ENCODE peak calls at places on chromosomes 5 and 9, in ten cellular contexts. A is neural crest cell, H is activated T-cell treated with anti-CD3 and anti-CD28 coated beads for 1 hour, K is AG04449, B is kidney glomerular epithelial cell, S is left ventricle myocardium inferior, L is nucleus accumbens, Q is DMS79, Y is NCI-H82, I is stomach. F is an unnamed sample.

GRCh38 chr5:172105811-172106210 is 82.2 kb downstream of the STK10 start:
- DNase-seq in A (no peak), H (no peak), K (no peak), B (no peak), S (no peak), L (no peak), Q (no peak), Y (no peak), I (no peak), F (no peak)

GRCh38 chr5:119470105-119470763 is 17.9 kb downstream of the HSD17B4 start:
- DNase-seq in A (no peak), H (no peak), K (no peak), B (no peak), S (no peak), L (no peak), Q (no peak), Y (no peak), I (no peak), F (no peak)

GRCh38 chr5:134510970-134511795 is 14.3 kb upstream of the JADE2 start:
- DNase-seq in A (no peak), H (no peak), K (no peak), B (peak; percentile 91), S (no peak), L (no peak), Q (no peak), Y (no peak), I (no peak), F (peak; percentile 37)

GRCh38 chr9:92877531-92878430 is at the start of gene ZNF484:
- DNase-seq in A (peak; percentile 88), H (peak; percentile 97), K (peak; percentile 80), B (peak; percentile 98), S (peak; percentile 96), L (peak; percentile 90), Q (peak; percentile 88), Y (peak; percentile 99), I (peak; percentile 99), F (peak; percentile 99)

GRCh38 chr5:115859378-115859777 is 17.6 kb downstream of the AP3S1 start:
- DNase-seq in A (no peak), H (no peak), K (no peak), B (no peak), S (no peak), L (no peak), Q (no peak), Y (no peak), I (no peak), F (no peak)

GRCh38 chr5:44387391-44387790 is 1.8 kb downstream of the FGF10 start:
- DNase-seq in A (no peak), H (no peak), K (no peak), B (no peak), S (no peak), L (no peak), Q (no peak), Y (no peak), I (no peak), F (no peak)

GRCh38 chr9:125049212-125049611 is 94.1 kb downstream of the SCAI start:
- DNase-seq in A (no peak), H (no peak), K (no peak), B (no peak), S (no peak), L (no peak), Q (no peak), Y (peak; percentile 41), I (no peak), F (no peak)

GRCh38 chr9:26813247-26813646 is 79.4 kb downstream of the CAAP1 start:
- DNase-seq in A (no peak), H (no peak), K (no peak), B (no peak), S (no peak), L (no peak), Q (no peak), Y (no peak), I (no peak), F (no peak)

GRCh38 chr5:132204736-132205135 is 22.9 kb downstream of the P4HA2 start:
- DNase-seq in A (no peak), H (no peak), K (no peak), B (no peak), S (no peak), L (no peak), Q (no peak), Y (no peak), I (no peak), F (no peak)

GRCh38 chr5:1095302-1096016 is 16.4 kb downstream of the SLC12A7 start:
- DNase-seq in A (no peak), H (no peak), K (no peak), B (no peak), S (no peak), L (no peak), Q (no peak), Y (no peak), I (no peak), F (no peak)

GRCh38 chr9:112870556-112870955 is 20.1 kb downstream of the SLC46A2 start:
- DNase-seq in A (no peak), H (no peak), K (no peak), B (no peak), S (no peak), L (no peak), Q (no peak), Y (no peak), I (no peak), F (no peak)

GRCh38 chr5:15902050-15902449 is 277.5 kb downstream of the MARCHF11 start:
- DNase-seq in A (no peak), H (no peak), K (no peak), B (no peak), S (no peak), L (no peak), Q (no peak), Y (no peak), I (no peak), F (no peak)

GRCh38 chr5:124342586-124342985 is 403.9 kb downstream of the ZNF608 start:
- DNase-seq in A (no peak), H (no peak), K (no peak), B (no peak), S (no peak), L (no peak), Q (no peak), Y (no peak), I (no peak), F (no peak)

GRCh38 chr9:126002476-126003350 is 255.5 kb downstream of the PBX3 start:
- DNase-seq in A (no peak), H (no peak), K (no peak), B (no peak), S (no peak), L (no peak), Q (no peak), Y (no peak), I (no peak), F (no peak)

GRCh38 chr5:181069767-181070491 is 29.9 kb downstream of the BTNL9 start:
- DNase-seq in A (no peak), H (no peak), K (no peak), B (no peak), S (no peak), L (no peak), Q (no peak), Y (no peak), I (no peak), F (no peak)

GRCh38 chr5:69231851-69232250 is 2.8 kb upstream of the CDK7 start:
- DNase-seq in A (no peak), H (no peak), K (no peak), B (peak; percentile 4), S (no peak), L (no peak), Q (no peak), Y (peak; percentile 33), I (no peak), F (no peak)

GRCh38 chr9:105026451-105026850 is 98.5 kb upstream of the ABCA1 start:
- DNase-seq in A (no peak), H (no peak), K (peak; percentile 42), B (no peak), S (no peak), L (no peak), Q (no peak), Y (no peak), I (no peak), F (no peak)

GRCh38 chr9:26947736-26948135 is 694 bp upstream of the PLAA start:
- DNase-seq in A (no peak), H (no peak), K (no peak), B (no peak), S (no peak), L (no peak), Q (no peak), Y (peak; percentile 14), I (no peak), F (no peak)

GRCh38 chr9:121350993-121351561 is 19.0 kb downstream of the STOM start:
- DNase-seq in A (no peak), H (no peak), K (no peak), B (peak; percentile 22), S (peak; percentile 57), L (no peak), Q (peak; percentile 65), Y (peak; percentile 82), I (peak; percentile 77), F (peak; percentile 84)

GRCh38 chr5:119321569-119322311 is 34.1 kb upstream of the TNFAIP8 start:
- DNase-seq in A (no peak), H (no peak), K (no peak), B (no peak), S (no peak), L (no peak), Q (no peak), Y (no peak), I (no peak), F (no peak)

GRCh38 chr5:147763791-147764525 is 18.6 kb downstream of the JAKMIP2 start:
- DNase-seq in A (no peak), H (no peak), K (peak; percentile 3), B (no peak), S (no peak), L (no peak), Q (no peak), Y (no peak), I (no peak), F (no peak)

GRCh38 chr9:136107155-136107952 is 11.3 kb downstream of the TMEM250 start:
- DNase-seq in A (no peak), H (no peak), K (no peak), B (no peak), S (no peak), L (no peak), Q (peak; percentile 90), Y (peak; percentile 35), I (peak; percentile 76), F (peak; percentile 63)

GRCh38 chr5:52560366-52560765 is 227.3 kb upstream of the ITGA1 start:
- DNase-seq in A (no peak), H (no peak), K (no peak), B (peak; percentile 19), S (no peak), L (no peak), Q (peak; percentile 51), Y (peak; percentile 80), I (no peak), F (no peak)

GRCh38 chr9:79224672-79225433 is 346.9 kb upstream of the TLE4 start:
- DNase-seq in A (no peak), H (no peak), K (peak; percentile 82), B (no peak), S (no peak), L (no peak), Q (no peak), Y (no peak), I (no peak), F (no peak)

GRCh38 chr5:172336666-172337310 is 53.2 kb upstream of the UBTD2 start:
- DNase-seq in A (no peak), H (no peak), K (no peak), B (no peak), S (no peak), L (no peak), Q (no peak), Y (peak; percentile 81), I (no peak), F (no peak)

GRCh38 chr9:91758491-91758981 is 191.5 kb downstream of the ROR2 start:
- DNase-seq in A (peak; percentile 70), H (no peak), K (no peak), B (no peak), S (no peak), L (no peak), Q (no peak), Y (peak; percentile 76), I (peak; percentile 55), F (no peak)

GRCh38 chr5:80291776-80292175 is 28.0 kb upstream of the SPZ1 start:
- DNase-seq in A (no peak), H (no peak), K (no peak), B (no peak), S (no peak), L (no peak), Q (no peak), Y (no peak), I (no peak), F (no peak)

GRCh38 chr5:153965102-153965645 is 73.5 kb downstream of the FAM114A2 start:
- DNase-seq in A (peak; percentile 64), H (no peak), K (no peak), B (peak; percentile 84), S (no peak), L (peak; percentile 20), Q (no peak), Y (peak; percentile 74), I (peak; percentile 33), F (peak; percentile 31)

F was measured in mucosa of gallbladder.